ENCODE peak calls at places on chromosomes 4 and X, in seven cellular contexts. W is brain microvascular endothelial cell, G is right lobe of liver, S is lung, B is type B pancreatic cell, U is Calu3, R is uterus. Q is an unnamed sample.

GRCh38 chrX:51332188-51332942 is at the start of gene NUDT10:
- DNase-seq in G (peak), W (peak), B (peak), U (no peak), S (no peak), R (peak), Q (no peak)

GRCh38 chr4:177242651-177243296 is 66.9 kb upstream of the NEIL3 start:
- DNase-seq in U (no peak), W (no peak), B (no peak), S (no peak), G (no peak), R (no peak), Q (no peak)

GRCh38 chr4:120633810-120634209 is 288.7 kb downstream of the PRDM5 start:
- DNase-seq in W (no peak), U (no peak), B (no peak), S (no peak), R (no peak), G (no peak), Q (no peak)

GRCh38 chr4:177596035-177596434 is 153.8 kb upstream of the AGA start:
- DNase-seq in S (no peak), U (peak), W (peak), G (no peak), R (no peak), B (no peak), Q (no peak)

GRCh38 chr4:72375050-72375736 is 193.8 kb downstream of the ADAMTS3 start:
- DNase-seq in B (no peak), W (peak), G (no peak), S (no peak), R (no peak), U (no peak), Q (no peak)

GRCh38 chr4:98150092-98150761 is 7.0 kb upstream of the STPG2 start:
- DNase-seq in G (no peak), B (no peak), R (no peak), U (no peak), W (no peak), S (no peak), Q (no peak)

GRCh38 chrX:108312011-108312410 is 126.2 kb downstream of the COL4A6 start:
- DNase-seq in B (no peak), U (no peak), W (no peak), G (no peak), R (no peak), S (no peak), Q (no peak)

GRCh38 chr4:147039991-147040575 is 94.4 kb upstream of the TTC29 start:
- DNase-seq in W (no peak), G (no peak), R (no peak), S (no peak), U (no peak), B (no peak), Q (no peak)

GRCh38 chr4:6154875-6155274 is 45.5 kb downstream of the JAKMIP1 start:
- DNase-seq in R (no peak), S (no peak), B (no peak), W (no peak), G (no peak), U (no peak), Q (no peak)

GRCh38 chr4:108540536-108540935 is 79.8 kb upstream of the RPL34 start:
- DNase-seq in G (no peak), S (no peak), B (no peak), U (no peak), W (no peak), R (no peak), Q (no peak)

GRCh38 chr4:42671431-42672194 is 14.7 kb upstream of the ATP8A1 start:
- DNase-seq in R (no peak), G (no peak), B (no peak), U (no peak), W (no peak), S (no peak), Q (no peak)

GRCh38 chr4:152316969-152317368 is 218.9 kb downstream of the FBXW7 start:
- DNase-seq in B (no peak), S (no peak), W (no peak), U (no peak), G (no peak), R (no peak), Q (no peak)

GRCh38 chr4:152321408-152321807 is 214.5 kb downstream of the FBXW7 start:
- DNase-seq in S (no peak), G (no peak), B (no peak), W (no peak), R (no peak), U (no peak), Q (no peak)

GRCh38 chr4:152323221-152323620 is 212.7 kb downstream of the FBXW7 start:
- DNase-seq in S (no peak), R (no peak), B (no peak), G (no peak), U (no peak), W (no peak), Q (no peak)

GRCh38 chr4:152325831-152326230 is 210.1 kb downstream of the FBXW7 start:
- DNase-seq in B (no peak), S (no peak), R (no peak), G (no peak), W (no peak), U (no peak), Q (no peak)

GRCh38 chr4:152321923-152322322 is 214.0 kb downstream of the FBXW7 start:
- DNase-seq in B (no peak), R (no peak), W (no peak), G (no peak), U (no peak), S (no peak), Q (no peak)
- TF ChIP-seq CTCF in B (peak), R (no peak), W (peak), G (no peak), U (no peak), S (no peak), Q (no peak)

DNA sequence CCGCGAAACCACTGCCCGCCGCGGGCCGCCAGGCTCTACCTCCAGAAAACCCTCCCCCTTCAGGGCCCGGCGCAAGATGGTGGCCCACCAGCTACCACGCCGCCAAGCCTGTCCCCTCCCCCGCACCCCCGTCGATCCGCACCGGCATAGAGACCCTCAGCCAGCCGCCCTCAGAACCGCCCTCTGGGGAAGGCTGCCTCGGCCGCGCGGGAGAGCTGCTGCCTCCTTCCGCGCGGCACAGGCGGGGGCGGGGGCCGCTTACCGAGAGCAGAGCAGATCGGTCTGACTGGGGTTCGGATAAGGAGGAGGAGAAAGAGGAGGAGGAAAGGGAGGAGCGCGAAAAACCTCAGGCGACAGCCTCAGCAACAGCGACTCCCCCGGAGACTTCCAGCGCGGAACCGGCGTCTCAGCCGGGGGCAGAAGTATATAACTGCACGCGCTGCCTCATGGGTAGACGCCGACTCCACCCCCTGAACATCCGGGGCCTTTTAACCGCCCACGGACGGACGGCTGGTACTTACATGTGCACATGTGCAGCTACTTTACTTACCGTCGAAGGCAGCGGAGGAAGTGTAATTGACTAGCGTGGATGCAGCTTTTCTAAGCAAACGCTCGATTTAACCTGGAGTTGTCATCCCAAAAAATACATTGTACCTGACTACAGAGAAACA is at the start of gene ZNF280C:
- DNase-seq in B (peak), U (peak), S (peak), W (peak), R (peak), G (peak), Q (peak)
- TF ChIP-seq CTCF in B (peak), U (no peak), S (no peak), W (peak), R (no peak), G (peak), Q (no peak)

GRCh38 chr4:180828455-180829018 is 1414.7 kb upstream of the TENM3 start:
- DNase-seq in B (no peak), S (no peak), G (no peak), U (peak), R (no peak), W (peak), Q (no peak)

GRCh38 chr4:180827610-180828009 is 1415.6 kb upstream of the TENM3 start:
- DNase-seq in B (no peak), R (no peak), W (no peak), S (no peak), U (no peak), G (no peak), Q (no peak)

GRCh38 chr4:180827193-180827592 is 1416.0 kb upstream of the TENM3 start:
- DNase-seq in G (no peak), U (no peak), B (no peak), S (no peak), W (no peak), R (no peak), Q (no peak)

GRCh38 chr4:180832086-180832485 is 1411.1 kb upstream of the TENM3 start:
- DNase-seq in U (no peak), W (no peak), B (no peak), S (no peak), R (no peak), G (no peak), Q (no peak)
- TF ChIP-seq CTCF in U (no peak), W (peak), B (peak), S (no peak), R (no peak), G (peak), Q (no peak)

DNA sequence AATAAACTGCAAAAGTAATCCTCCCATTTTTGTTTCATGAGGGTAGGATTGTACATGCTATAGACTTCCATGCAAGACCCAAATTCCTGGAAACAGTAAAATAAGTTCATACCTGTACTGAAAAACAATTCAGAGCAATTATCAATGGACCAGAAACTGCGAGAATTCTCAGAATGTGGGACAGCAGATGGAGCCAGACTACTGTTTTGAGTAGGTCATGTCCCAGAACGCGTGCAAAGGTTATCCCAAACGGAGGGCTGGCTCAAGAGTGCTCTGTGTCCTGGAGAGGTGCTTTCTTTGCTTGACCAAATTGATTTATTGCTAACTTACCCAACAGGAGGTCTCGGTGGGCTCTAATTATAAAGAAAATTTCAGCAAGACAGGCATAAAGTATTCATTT is 1.7 kb upstream of the MAGEH1 start:
- DNase-seq in B (no peak), S (no peak), R (no peak), G (no peak), W (no peak), U (no peak), Q (no peak)
- TF ChIP-seq CTCF in B (peak), S (no peak), R (no peak), G (peak), W (peak), U (no peak), Q (no peak)

DNA sequence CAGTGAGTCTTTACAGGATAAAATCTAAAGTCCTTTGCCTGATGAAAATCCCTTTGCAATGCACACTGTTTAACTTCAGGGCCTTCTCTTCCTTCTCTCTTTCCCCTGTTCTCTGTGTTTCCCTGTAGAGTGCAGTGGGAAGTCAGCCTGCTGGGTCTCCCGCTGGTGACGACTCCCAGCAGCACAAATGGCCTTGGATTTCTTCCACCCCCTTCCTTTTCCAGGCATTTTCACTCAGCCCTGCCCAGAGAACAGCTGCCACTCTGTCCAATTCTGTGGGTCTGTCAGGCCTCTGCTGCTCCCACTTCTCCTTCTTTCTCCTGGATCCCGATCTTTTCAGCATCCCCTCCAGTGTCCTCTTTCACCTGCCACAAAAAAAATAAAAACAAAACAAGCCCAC is 189.9 kb upstream of the NWD2 start:
- DNase-seq in S (no peak), W (no peak), R (no peak), U (no peak), B (no peak), G (no peak), Q (no peak)
- TF ChIP-seq CTCF in S (no peak), W (no peak), R (no peak), U (no peak), B (no peak), G (no peak), Q (no peak)

Q was measured in natural killer cell.